ENCODE peak calls at places on chromosomes 2 and 18, in four cellular contexts. L, Y, J and E are unnamed samples.

GRCh38 chr2:237304763-237305514 is 109.0 kb downstream of the COL6A3 start:
- DNase-seq in Y (no peak), L (peak), J (no peak), E (no peak)

GRCh38 chr2:74857215-74857614 is 23.3 kb downstream of the HK2 start:
- DNase-seq in L (no peak), Y (no peak), J (no peak), E (no peak)

GRCh38 chr2:181578829-181579228 is 78.1 kb downstream of the CERKL start:
- DNase-seq in J (no peak), L (no peak), Y (no peak), E (no peak)

GRCh38 chr2:105521176-105521575 is 122.3 kb upstream of the FHL2 start:
- DNase-seq in Y (no peak), L (peak), J (no peak), E (no peak)

GRCh38 chr2:157257312-157258252 is at the start of gene GALNT5:
- DNase-seq in L (peak), Y (peak), J (no peak), E (no peak)

GRCh38 chr18:22503803-22504202 is 86.1 kb upstream of the CTAGE1 start:
- DNase-seq in J (no peak), L (peak), Y (no peak), E (peak)

GRCh38 chr2:108364676-108365297 is 13.0 kb upstream of the SULT1C4 start:
- DNase-seq in J (no peak), Y (no peak), L (peak), E (no peak)

GRCh38 chr2:102603904-102604303 is 15.4 kb upstream of the SLC9A2 start:
- DNase-seq in L (no peak), Y (no peak), J (no peak), E (no peak)

GRCh38 chr2:23697676-23698075 is 229.2 kb downstream of the ATAD2B start:
- DNase-seq in L (peak), Y (no peak), J (no peak), E (no peak)

GRCh38 chr2:88880441-88880953 is 189.0 kb downstream of the RPIA start:
- DNase-seq in J (no peak), L (peak), Y (peak), E (no peak)

GRCh38 chr2:96856776-96857673 is 791 bp downstream of the ANKRD39 start:
- DNase-seq in Y (no peak), L (peak), J (no peak), E (peak)

DNA sequence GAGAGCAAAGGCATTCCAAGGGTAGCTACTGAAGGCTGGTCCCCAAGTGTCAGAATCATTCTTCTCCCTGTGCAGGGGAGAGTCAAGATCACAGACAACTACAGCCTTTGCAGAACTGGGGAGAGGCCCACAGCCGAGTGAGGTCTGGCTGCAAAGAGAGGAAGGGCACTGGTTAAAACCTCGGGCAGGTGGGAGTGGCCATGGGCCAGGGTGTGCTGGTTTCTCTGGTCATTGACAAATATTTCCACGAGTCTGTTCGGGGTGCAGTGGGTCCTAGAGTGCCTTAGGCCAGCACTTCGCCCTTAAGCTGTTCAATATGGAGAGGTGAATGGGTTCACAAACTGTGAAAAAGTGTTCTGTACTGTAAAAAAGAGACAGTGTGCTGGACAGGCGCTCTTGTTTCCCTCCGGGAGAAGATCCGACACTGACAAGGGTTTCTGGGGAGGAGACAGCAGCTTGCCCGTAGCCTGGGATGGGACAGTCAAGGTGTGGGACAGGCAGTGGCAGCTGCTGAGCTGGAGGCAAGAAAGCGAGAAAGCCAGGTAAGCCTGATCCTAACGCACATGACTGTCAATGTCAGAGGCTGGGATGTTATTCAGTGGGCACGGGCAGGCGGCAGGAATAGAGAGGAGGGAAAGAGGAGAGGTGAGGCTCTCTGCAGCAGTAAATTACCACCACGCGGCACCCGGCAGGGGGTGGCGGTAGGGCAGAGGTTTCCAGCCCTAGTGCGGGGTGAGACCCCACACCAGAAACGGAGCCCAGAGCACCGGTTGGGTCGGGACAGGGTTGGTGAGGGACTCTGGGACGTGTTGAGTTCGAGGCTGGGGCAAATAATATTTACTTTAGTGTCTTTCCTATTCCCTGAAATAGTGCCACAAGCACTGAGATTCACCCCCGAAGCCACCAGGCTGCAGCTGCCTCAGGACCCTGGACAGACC is 2.0 kb downstream of the NPPC start:
- DNase-seq in Y (no peak), L (no peak), J (peak), E (no peak)
- H3K4me3 ChIP-seq in Y (no peak), L (no peak), J (no peak), E (no peak)

DNA sequence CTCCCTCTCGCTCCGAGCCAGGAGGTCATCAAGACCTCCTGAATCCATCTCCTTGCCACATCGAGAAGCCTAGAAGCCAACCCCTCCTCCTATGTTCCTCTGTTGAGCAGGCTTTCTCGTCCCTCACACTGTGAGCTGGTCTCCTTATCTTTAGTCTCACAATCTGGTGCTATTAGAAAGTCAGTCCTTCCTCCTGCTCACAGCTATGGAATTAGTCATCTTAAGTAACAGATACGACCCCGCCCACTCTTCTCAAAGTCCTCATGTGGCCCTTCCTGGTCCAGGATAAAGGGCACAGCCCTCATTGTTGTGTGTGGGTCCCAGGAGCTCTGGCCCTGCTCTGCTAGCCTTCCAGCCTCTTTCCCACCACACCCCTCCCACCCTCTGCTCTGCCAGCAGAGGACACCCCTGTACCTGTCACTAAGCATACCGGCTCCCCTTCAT is 41.4 kb upstream of the TRIB2 start:
- DNase-seq in J (no peak), L (peak), Y (no peak), E (no peak)
- H3K27ac ChIP-seq in J (no peak), L (no peak), Y (no peak), E (no peak)

GRCh38 chr2:61493523-61493942 is 22.6 kb upstream of the USP34 start:
- DNase-seq in L (peak), Y (no peak), J (no peak), E (no peak)
- H3K4me3 ChIP-seq in L (no peak), Y (no peak), J (no peak), E (no peak)

DNA sequence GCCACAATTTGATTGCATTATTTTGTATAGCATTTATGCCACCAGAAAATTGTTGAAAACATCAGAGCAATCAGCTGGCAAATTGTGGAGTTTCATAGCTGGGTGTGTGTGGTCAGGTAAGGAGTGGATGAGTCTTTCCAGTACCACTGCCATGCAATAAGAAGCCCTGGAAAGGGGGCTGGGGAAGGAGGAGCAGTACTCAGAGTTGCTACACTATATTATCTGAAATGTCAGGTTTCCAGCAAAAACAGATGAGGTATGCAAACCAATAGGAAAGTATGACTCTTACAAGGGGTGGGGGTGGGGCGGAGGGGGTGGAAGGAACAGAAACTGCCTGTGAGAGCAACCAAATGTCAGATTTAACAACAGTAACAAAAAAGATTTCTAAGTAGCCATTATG is 112.2 kb downstream of the SOS1 start:
- DNase-seq in L (peak), Y (no peak), J (no peak), E (no peak)
- H3K27ac ChIP-seq in L (no peak), Y (no peak), J (no peak), E (no peak)

DNA sequence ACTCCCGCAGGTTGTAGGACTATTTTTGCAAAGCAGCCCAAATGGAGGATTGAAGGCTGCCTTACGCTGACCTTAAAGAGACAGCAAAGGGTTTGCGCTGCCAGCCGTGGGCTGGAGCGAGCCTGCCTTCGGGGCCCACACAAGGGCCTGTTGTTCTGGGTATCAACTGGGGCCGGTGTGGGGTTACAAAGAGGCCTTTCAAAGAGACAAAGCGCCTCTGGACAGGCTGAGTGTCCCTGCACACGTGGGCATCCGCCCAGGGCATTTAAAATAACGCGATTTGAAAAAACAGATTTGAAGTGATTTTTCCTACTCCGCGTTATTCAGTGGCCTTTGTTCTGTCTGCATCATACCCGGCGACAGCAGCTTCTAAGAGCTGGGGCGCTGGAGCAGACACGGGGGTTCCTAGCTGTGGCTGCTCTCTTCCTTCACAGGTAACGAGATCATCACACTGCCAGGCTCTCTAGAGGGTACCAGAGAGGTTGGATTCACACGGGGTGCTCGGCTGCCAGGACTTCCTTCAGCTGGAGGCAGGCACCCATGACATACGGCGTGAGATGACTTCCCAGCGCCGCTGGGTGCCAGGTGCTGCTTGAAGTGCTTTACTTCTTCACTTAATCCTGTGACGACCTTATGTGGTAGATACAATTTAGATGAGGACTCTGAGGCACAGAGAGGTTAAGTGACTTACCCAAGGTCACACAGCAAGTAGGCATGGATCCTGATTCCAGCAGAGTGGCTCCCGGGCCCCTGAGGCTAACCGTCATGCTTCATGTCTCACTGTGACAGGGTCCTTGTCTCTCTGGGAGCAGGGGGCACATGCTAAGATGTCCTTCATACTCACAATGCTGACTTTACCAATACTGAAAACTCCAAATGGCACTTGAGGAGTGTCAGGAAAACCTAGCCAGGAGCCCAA is 32.3 kb downstream of the MAL start:
- DNase-seq in J (no peak), L (no peak), Y (no peak), E (peak)
- H3K4me3 ChIP-seq in J (no peak), L (no peak), Y (no peak), E (no peak)

GRCh38 chr2:203359450-203359849 is 31.3 kb downstream of the ABI2 start:
- DNase-seq in J (no peak), Y (no peak), L (no peak), E (no peak)

GRCh38 chr2:203366639-203367466 is 38.7 kb downstream of the ABI2 start:
- DNase-seq in J (no peak), L (no peak), Y (no peak), E (no peak)

GRCh38 chr2:203360833-203361430 is 32.7 kb downstream of the ABI2 start:
- DNase-seq in J (no peak), L (no peak), Y (no peak), E (no peak)

GRCh38 chr2:203361922-203362321 is 33.7 kb downstream of the ABI2 start:
- DNase-seq in Y (no peak), L (no peak), J (no peak), E (no peak)
- H3K27ac ChIP-seq in Y (no peak), L (no peak), J (no peak), E (no peak)

GRCh38 chr2:47265751-47266231 is 110.7 kb upstream of the STPG4 start:
- DNase-seq in Y (no peak), J (no peak), L (peak), E (no peak)

GRCh38 chr2:47264686-47265085 is 109.6 kb upstream of the STPG4 start:
- DNase-seq in Y (no peak), L (no peak), J (no peak), E (no peak)

GRCh38 chr2:47265158-47265557 is 110.0 kb upstream of the STPG4 start:
- DNase-seq in J (no peak), L (no peak), Y (no peak), E (no peak)

GRCh38 chr2:47267389-47268086 is 112.4 kb upstream of the STPG4 start:
- DNase-seq in L (no peak), Y (no peak), J (no peak), E (no peak)

GRCh38 chr2:47266939-47267338 is 111.8 kb upstream of the STPG4 start:
- DNase-seq in L (no peak), Y (no peak), J (no peak), E (no peak)
- H3K4me3 ChIP-seq in L (no peak), Y (no peak), J (no peak), E (no peak)

GRCh38 chr18:9126337-9126736 is 10.2 kb upstream of the ANKRD12 start:
- DNase-seq in Y (no peak), J (no peak), L (no peak), E (no peak)
- H3K27ac ChIP-seq in Y (no peak), J (no peak), L (no peak), E (no peak)

DNA sequence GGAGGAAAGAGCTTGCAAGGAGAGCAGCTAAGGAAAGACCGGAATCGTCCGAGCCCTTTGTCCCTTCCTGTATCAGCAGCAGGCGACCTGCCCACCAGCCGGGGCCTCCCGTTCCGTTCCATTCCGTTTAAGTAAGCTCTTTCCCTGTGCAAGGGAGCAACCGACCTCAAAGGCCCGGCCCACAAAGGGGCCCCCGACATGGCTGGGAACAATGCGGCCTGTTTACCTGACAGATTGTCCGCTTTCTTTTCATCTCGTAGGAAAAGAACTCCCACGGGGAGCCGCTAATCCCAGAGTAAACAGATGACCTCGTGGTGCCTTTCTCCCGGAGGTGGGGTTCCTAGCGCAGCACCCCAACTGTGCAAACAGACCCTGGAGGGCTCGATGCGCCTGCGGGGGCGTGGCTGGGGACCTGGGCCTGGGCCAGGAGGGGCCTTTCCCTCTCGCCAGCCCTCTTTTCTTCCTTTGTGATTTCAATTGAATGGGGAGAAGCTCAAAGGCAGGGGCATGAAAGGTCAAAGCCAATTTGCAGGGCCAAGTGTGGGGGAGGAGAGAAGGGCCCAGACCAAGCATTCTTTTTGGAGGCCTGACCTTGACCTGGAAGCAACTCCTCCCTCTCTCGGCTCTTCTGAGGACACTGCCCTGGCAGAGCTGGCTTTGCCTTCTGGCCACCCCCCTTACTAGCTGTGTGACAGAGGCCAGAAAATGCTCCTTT is 120.2 kb downstream of the INHBB start:
- DNase-seq in L (no peak), Y (peak), J (peak), E (no peak)
- H3K4me3 ChIP-seq in L (no peak), Y (no peak), J (no peak), E (no peak)

GRCh38 chr18:36017232-36017631 is 44.8 kb downstream of the RMP24 start:
- DNase-seq in Y (no peak), L (no peak), J (no peak), E (no peak)
- H3K27ac ChIP-seq in Y (no peak), L (no peak), J (no peak), E (no peak)